ENCODE peak calls at places on chromosomes 7 and 10, in seven cellular contexts. J is IMR-90, E is H9, K is H1, X is mesendoderm, A is neuronal stem cell, O is trophoblast cell. Q is an unnamed sample. For H3K4me1, the result is how much of the 10 kb centered on the place peaks cover.

GRCh38 chr10:34526758-34527730 is 288.1 kb downstream of the PARD3 start:
- DNase-seq in X (peak), E (peak), O (peak), K (no peak), A (peak), J (peak), Q (peak)

GRCh38 chr7:110835209-110835608 is 255.7 kb upstream of the LRRN3 start:
- DNase-seq in O (no peak), A (no peak), X (no peak), J (no peak), K (no peak), E (no peak), Q (no peak)

GRCh38 chr7:157416011-157416410 is 79.2 kb downstream of the DNAJB6 start:
- DNase-seq in E (no peak), O (peak), K (no peak), J (no peak), A (no peak), X (no peak), Q (no peak)

GRCh38 chr10:11263767-11264166 is 246.1 kb downstream of the CELF2 start:
- DNase-seq in E (no peak), K (no peak), X (no peak), J (no peak), O (no peak), A (no peak), Q (no peak)

GRCh38 chr7:101535333-101535732 is 93.8 kb downstream of the MYL10 start:
- DNase-seq in E (no peak), X (no peak), A (no peak), K (no peak), J (no peak), O (no peak), Q (no peak)

GRCh38 chr10:34580643-34581042 is 234.5 kb downstream of the PARD3 start:
- DNase-seq in K (no peak), J (peak), X (no peak), O (no peak), A (no peak), E (no peak), Q (peak)

GRCh38 chr7:25881317-25881716 is 270.7 kb upstream of the NFE2L3 start:
- DNase-seq in A (no peak), E (no peak), K (no peak), X (no peak), J (no peak), O (no peak), Q (no peak)

GRCh38 chr7:1298938-1299885 is 66.5 kb downstream of the UNCX start:
- DNase-seq in O (no peak), X (no peak), E (no peak), A (no peak), J (no peak), K (peak), Q (no peak)

GRCh38 chr10:21057989-21058388 is 160.9 kb upstream of the NEBL start:
- DNase-seq in K (no peak), E (no peak), X (peak), O (peak), J (no peak), A (no peak), Q (no peak)

GRCh38 chr10:88803641-88804040 is 1.1 kb downstream of the LIPM start:
- DNase-seq in X (no peak), J (no peak), O (peak), K (no peak), A (no peak), E (no peak), Q (no peak)

GRCh38 chr7:16921644-16922257 is 40.0 kb upstream of the AGR3 start:
- DNase-seq in A (no peak), X (no peak), O (no peak), E (no peak), K (no peak), J (peak), Q (no peak)

GRCh38 chr10:389391-389790 is 254.1 kb downstream of the ZMYND11 start:
- DNase-seq in A (no peak), X (no peak), E (no peak), J (no peak), K (no peak), O (no peak), Q (no peak)
- H2BK120ac ChIP-seq in A (no peak), X (no peak), E (no peak), J (no peak), K (no peak), O (no peak), Q (no peak)

GRCh38 chr10:132102717-132103110 is 37.0 kb downstream of the JAKMIP3 start:
- DNase-seq in J (no peak), K (no peak), X (no peak), E (no peak), O (no peak), A (no peak), Q (no peak)
- H3K4me1 ChIP-seq in J (under half), K (under half), X (under half), E (under half), O (under half), A (under half), Q (under half)

DNA sequence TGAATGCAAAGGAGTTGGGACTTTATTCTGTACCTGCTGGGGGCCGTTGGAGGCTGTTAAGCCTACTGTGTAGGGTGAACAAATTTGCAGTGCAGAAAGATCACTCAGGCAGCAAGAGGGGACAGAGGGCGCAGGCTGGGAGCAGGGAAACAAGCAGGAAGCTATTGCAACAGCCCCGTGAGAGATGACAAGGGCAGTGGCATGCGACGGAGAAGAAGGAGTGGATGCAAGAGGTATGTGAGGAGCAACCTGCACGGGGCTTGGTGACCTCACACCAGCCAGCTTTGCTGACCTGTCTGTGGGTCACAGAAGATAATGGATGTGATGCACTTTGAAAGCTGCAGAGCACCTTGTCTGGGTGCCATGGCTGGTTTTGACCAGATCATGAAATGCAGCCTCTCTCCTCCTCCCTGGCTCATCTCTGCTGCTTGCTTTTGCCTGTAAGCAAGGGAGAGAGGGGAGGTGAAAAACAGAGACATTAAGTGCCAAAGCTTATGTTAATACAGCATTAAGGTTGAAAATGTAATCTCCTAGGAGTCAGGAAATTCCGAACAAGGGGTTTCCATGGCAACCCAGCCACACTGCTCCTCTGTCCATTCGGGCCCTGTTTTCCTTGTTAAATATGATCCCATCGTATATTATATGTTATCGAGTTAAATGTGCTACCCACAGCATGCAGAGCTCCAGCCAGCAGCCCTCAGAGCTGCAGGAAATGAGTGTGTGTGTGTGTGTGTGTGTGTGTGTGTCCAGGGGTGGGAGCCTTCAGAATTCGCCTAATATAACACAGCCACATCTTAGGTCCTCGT is 314.3 kb upstream of the ZMIZ1 start:
- DNase-seq in O (peak), E (no peak), A (no peak), X (peak), K (no peak), J (peak), Q (peak)
- H2AK5ac ChIP-seq in O (no peak), E (no peak), A (no peak), X (no peak), K (no peak), J (peak), Q (no peak)

GRCh38 chr7:7102906-7103305 is 79.4 kb upstream of the C1GALT1 start:
- DNase-seq in E (no peak), K (no peak), X (no peak), O (no peak), J (no peak), A (no peak), Q (no peak)

GRCh38 chr7:7103343-7104313 is 78.7 kb upstream of the C1GALT1 start:
- DNase-seq in X (peak), O (peak), E (no peak), K (no peak), A (no peak), J (peak), Q (peak)

GRCh38 chr7:7100432-7100849 is 81.9 kb upstream of the C1GALT1 start:
- DNase-seq in A (peak), J (no peak), E (peak), X (peak), K (peak), O (peak), Q (peak)

GRCh38 chr7:7098280-7098818 is 84.0 kb upstream of the C1GALT1 start:
- DNase-seq in J (no peak), A (no peak), K (no peak), X (peak), E (no peak), O (peak), Q (no peak)

DNA sequence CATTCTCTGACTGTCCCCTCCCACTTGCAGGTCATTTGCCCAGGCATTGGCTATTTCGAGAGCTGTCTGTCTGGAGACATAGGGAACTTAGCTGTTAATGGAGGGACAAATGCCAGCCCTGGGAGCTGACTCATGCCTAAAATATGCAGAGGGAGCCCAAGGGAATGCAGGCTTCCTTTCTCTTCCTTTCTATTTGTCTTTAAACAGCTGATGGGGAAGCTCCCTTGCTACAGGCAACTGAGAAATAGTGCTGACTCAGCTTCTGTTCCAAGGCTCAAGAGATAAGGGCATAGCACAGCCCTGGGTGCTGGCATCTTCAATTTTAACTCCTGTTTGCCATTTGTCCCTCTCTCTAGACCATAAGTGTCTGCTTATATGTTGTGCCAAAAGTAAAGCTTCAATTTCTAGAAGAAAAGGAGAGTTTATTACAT is 82.7 kb upstream of the C1GALT1 start:
- DNase-seq in O (peak), E (peak), X (peak), K (peak), A (peak), J (peak), Q (peak)
- H2BK120ac ChIP-seq in O (no peak), E (no peak), X (no peak), K (no peak), A (no peak), J (no peak), Q (no peak)

GRCh38 chr7:152989889-152990380 is 230.4 kb downstream of the ACTR3B start:
- DNase-seq in A (peak), K (no peak), J (peak), E (peak), O (no peak), X (peak), Q (no peak)

GRCh38 chr7:152986369-152986768 is 226.8 kb downstream of the ACTR3B start:
- DNase-seq in K (no peak), A (no peak), X (no peak), O (no peak), E (no peak), J (no peak), Q (no peak)

GRCh38 chr7:152987673-152988072 is 228.1 kb downstream of the ACTR3B start:
- DNase-seq in X (no peak), O (no peak), K (no peak), E (no peak), A (no peak), J (peak), Q (no peak)
- H3K4me1 ChIP-seq in X (under half), O (under half), K (under half), E (under half), A (under half), J (under half), Q (under half)

Q was measured in mesenchymal stem cell.